ENCODE peak calls at places on chromosomes 13 and 19, in five cellular contexts. H is left ventricle myocardium inferior; X is CD8-positive, alpha-beta T cell; T is thoracic aorta; F is tibial nerve. C is an unnamed sample.

GRCh38 chr13:37070145-37070695 is 10.7 kb upstream of the SUPT20H start:
- DNase-seq in X (no peak), H (no peak), T (no peak), F (no peak), C (no peak)

GRCh38 chr19:8373867-8374813 is 10.2 kb downstream of the ANGPTL4 start:
- DNase-seq in X (no peak), F (peak; percentile 80), H (no peak), T (no peak), C (peak; percentile 56)

GRCh38 chr13:51937320-51938290 is 73.6 kb downstream of the ATP7B start:
- DNase-seq in X (no peak), F (no peak), H (no peak), T (no peak), C (no peak)

GRCh38 chr13:112713517-112714253 is 23.8 kb downstream of the ATP11A start:
- DNase-seq in T (no peak), H (no peak), X (no peak), F (no peak), C (no peak)

GRCh38 chr19:13804830-13805683 is 9.8 kb downstream of the ZSWIM4 start:
- DNase-seq in F (no peak), X (no peak), T (no peak), H (no peak), C (no peak)

GRCh38 chr13:37492741-37493514 is 105.6 kb downstream of the POSTN start:
- DNase-seq in X (no peak), T (no peak), H (no peak), F (no peak), C (no peak)

GRCh38 chr13:73401769-73402168 is 343.0 kb downstream of the KLF5 start:
- DNase-seq in T (no peak), H (no peak), F (no peak), X (no peak), C (no peak)

GRCh38 chr13:69751259-69751658 is 356.4 kb upstream of the ATXN8OS start:
- DNase-seq in H (no peak), F (no peak), X (no peak), T (no peak), C (no peak)

GRCh38 chr13:75312884-75313520 is 169.0 kb downstream of the TBC1D4 start:
- DNase-seq in T (no peak), X (no peak), H (no peak), F (no peak), C (no peak)

GRCh38 chr13:33696530-33696929 is 121.4 kb upstream of the RFC3 start:
- DNase-seq in H (no peak), F (no peak), T (no peak), X (no peak), C (no peak)

GRCh38 chr13:31067416-31068118 is 94.1 kb downstream of the HSPH1 start:
- DNase-seq in T (no peak), F (no peak), H (no peak), X (no peak), C (no peak)

GRCh38 chr13:94249512-94249911 is 230.0 kb downstream of the DCT start:
- DNase-seq in H (no peak), F (no peak), T (no peak), X (no peak), C (no peak)

GRCh38 chr19:35207391-35207871 is 21.1 kb downstream of the FAM187B start:
- DNase-seq in F (no peak), T (no peak), X (peak; percentile 47), H (no peak), C (no peak)

GRCh38 chr19:38062959-38063786 is 156.2 kb downstream of the SIPA1L3 start:
- DNase-seq in F (no peak), T (no peak), H (no peak), X (no peak), C (no peak)

GRCh38 chr13:74661851-74662250 is 527.6 kb upstream of the KLF12 start:
- DNase-seq in H (no peak), X (no peak), T (no peak), F (no peak), C (no peak)

GRCh38 chr13:37889102-37889501 is 19.5 kb upstream of the TRPC4 start:
- DNase-seq in T (no peak), X (no peak), H (no peak), F (no peak), C (no peak)

GRCh38 chr19:14369399-14370168 is 11.7 kb upstream of the ADGRE5 start:
- DNase-seq in H (no peak), F (no peak), T (no peak), X (peak; percentile 82), C (peak; percentile 50)

GRCh38 chr13:27789495-27790303 is 2.6 kb upstream of the GSX1 start:
- DNase-seq in X (peak; percentile 14), H (no peak), F (no peak), T (no peak), C (no peak)

GRCh38 chr19:29015569-29015968 is 197.4 kb downstream of the UQCRFS1 start:
- DNase-seq in T (no peak), F (no peak), H (no peak), X (no peak), C (no peak)

GRCh38 chr19:35293733-35294309 is 1.9 kb downstream of the MAG start:
- DNase-seq in H (no peak), T (no peak), X (no peak), F (no peak), C (no peak)

GRCh38 chr13:34265016-34265692 is 447.2 kb downstream of the RFC3 start:
- DNase-seq in H (no peak), F (no peak), T (no peak), X (no peak), C (no peak)

GRCh38 chr19:46416077-46416709 is 2.8 kb upstream of the CCDC8 start:
- DNase-seq in T (peak; percentile 73), H (peak; percentile 89), F (peak; percentile 35), X (no peak), C (peak; percentile 67)

GRCh38 chr13:91946498-91947070 is 548.2 kb downstream of the GPC5 start:
- DNase-seq in X (no peak), H (no peak), T (no peak), F (no peak), C (no peak)

DNA sequence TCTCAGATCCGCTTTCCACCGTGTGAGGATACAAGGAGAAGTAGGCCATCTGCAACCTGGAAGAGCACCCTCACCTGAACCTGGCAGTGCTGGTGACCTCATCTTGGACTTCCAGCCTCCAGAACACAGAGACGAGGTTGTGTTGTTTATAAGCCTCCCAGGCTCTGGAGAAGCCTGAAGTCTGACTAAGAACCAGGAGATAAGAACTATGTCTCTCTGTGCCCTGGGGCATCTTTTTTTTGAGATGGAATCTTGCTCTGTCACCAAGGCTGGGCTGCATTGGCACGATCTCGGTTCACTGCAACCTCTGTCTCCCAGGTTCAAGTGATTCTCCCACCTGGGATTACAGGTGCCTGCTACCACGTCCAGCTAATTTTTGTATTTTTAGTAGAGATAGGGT is 14.5 kb downstream of the FCGBP start:
- DNase-seq in T (no peak), X (no peak), F (no peak), H (no peak), C (no peak)
- H3K4me3 ChIP-seq in T (no peak overlapping the region), X (no peak overlapping the region), F (no peak overlapping the region), H (no peak overlapping the region), C (no peak overlapping the region)

DNA sequence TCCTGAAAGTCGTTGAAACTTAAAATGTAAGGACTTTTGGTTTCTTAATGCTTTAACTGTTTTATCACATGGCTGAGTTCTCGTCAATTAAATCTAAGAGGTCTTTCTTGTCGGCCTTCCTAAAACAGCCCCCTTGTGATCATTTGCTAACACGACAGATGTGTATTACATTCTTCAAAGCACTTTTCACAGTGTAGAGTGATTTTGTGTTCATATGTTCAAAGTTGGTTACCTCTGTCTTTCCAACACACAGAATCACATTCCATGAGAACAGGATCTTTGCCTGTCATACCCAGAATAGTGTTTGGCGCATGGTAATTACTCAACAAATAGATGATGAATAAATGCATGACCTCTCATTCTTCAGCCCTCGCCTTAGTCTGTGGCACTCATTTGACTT is 1.1 kb downstream of the GTF2F2 start:
- DNase-seq in T (no peak), F (no peak), X (no peak), H (no peak), C (no peak)
- TF ChIP-seq CTCF in T (no peak), F (no peak), X (no peak), H (no peak), C (no peak)

DNA sequence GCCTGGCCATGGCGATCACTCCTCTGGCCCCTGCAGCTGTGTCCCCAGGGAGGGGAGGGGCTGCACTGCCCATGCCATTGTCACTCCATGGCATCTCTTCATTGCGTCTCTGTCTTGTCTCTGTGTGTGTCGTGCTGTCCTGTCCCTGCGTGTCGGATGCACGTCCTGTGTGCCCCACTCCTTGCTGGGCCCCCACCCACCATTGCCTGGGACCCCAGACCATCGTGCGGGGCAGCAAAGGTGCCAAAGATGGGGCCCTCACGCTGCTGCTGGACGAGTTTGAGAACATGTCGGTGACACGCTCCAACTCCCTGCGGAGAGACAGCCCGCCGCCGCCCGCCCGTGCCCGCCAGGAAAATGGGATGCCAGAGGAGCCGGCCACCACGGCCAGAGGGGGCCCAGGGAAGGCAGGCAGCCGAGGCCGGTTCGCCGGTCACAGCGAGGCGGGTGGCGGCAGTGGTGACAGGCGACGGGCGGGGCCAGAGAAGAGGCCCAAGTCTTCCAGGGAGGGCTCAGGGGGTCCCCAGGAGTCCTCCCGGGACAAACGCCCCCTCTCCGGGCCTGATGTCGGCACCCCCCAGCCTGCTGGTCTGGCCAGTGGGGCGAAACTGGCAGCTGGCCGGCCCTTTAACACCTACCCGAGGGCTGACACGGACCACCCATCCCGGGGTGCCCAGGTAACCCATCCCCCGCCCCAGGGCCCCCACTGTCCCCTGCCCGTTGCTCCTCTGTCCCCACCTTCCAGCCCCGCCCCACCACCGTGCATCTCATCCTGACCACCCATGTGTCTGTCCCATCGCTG is 23.9 kb upstream of the NCCRP1 start:
- DNase-seq in H (no peak), F (no peak), X (no peak), T (no peak), C (no peak)
- H3K36me3 ChIP-seq in H (peaks cover 46% of the 10 kb centered on the region), F (peaks cover 2% of the 10 kb centered on the region), X (peaks cover 8% of the 10 kb centered on the region), T (peaks cover 28% of the 10 kb centered on the region), C (no peaks in the 10 kb centered on the region)

GRCh38 chr19:55067869-55068268 is 4.9 kb upstream of the RDH13 start:
- DNase-seq in X (no peak), T (no peak), H (no peak), F (no peak), C (no peak)

GRCh38 chr19:55070755-55071502 is 4.7 kb upstream of the EPS8L1 start:
- DNase-seq in H (no peak), F (no peak), T (no peak), X (no peak), C (peak; percentile 86)

GRCh38 chr19:55068803-55069136 is 5.8 kb upstream of the RDH13 start:
- DNase-seq in H (no peak), T (no peak), F (no peak), X (no peak), C (no peak)

GRCh38 chr19:55069859-55070225 is 5.8 kb upstream of the EPS8L1 start:
- DNase-seq in T (no peak), H (no peak), X (no peak), F (no peak), C (no peak)

DNA sequence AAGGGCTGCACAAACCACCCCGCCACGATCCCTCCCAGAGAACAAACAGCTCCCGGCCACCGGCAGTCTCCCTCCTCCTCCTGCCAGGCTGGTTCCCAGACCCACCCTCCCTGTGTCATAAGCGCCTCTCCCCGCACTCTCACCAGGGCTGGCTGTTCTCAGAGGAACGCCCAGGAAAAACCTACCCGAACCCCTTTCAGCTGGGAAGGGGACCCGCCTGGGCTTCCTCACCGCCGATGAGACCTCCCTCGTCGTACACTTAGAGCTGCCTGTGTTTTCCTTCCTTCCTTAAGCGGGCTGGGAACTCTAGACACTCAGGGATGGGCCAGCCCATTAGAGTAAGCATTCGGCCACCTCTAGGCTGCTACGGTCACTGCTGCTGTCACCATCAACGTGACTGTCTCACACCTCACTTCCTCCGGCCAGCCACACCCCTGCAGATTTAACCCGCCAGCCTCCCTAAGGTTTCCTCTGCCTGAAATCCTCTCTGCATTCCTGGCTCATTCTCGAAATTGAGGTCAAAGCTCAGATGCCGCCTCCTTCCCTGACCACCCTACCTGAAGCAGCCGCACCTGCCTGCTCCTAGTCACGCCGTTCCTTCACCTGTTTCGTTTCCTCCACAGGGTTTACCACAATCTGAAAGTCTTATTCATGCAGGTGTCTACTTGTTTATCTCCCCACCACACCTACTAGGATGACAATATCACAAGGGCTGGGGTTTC is 6.3 kb upstream of the RDH13 start:
- DNase-seq in F (no peak), X (no peak), T (no peak), H (no peak), C (peak; percentile 84)
- H3K4me3 ChIP-seq in F (no peak overlapping the region), X (no peak overlapping the region), T (peak overlapping the region; percentile 60), H (peak overlapping the region; percentile 40), C (no peak overlapping the region)

C was measured in transverse colon.